ENCODE peak calls at places on chromosomes 12 and 14, in eight cellular contexts. U is testis, S is stomach, M is coronary artery, F is A549, H is OCI-LY7, L is NB4, Z is dorsolateral prefrontal cortex. Q is an unnamed sample.

GRCh38 chr12:107491856-107492255 is 193.7 kb upstream of the PWP1 start:
- DNase-seq in H (no peak), F (no peak), U (no peak), L (peak), Z (no peak), M (no peak), S (no peak), Q (no peak)

GRCh38 chr14:104803916-104804371 is 3.0 kb downstream of the ZBTB42 start:
- DNase-seq in H (no peak), F (no peak), M (no peak), S (no peak), L (peak), Z (no peak), U (no peak), Q (no peak)

GRCh38 chr12:125210104-125210755 is 145.0 kb downstream of the AACS start:
- DNase-seq in U (no peak), F (no peak), Z (no peak), L (no peak), S (no peak), H (no peak), M (no peak), Q (no peak)

GRCh38 chr14:83520837-83521236 is 1987.2 kb upstream of the SEL1L start:
- DNase-seq in F (no peak), M (no peak), S (no peak), U (no peak), Z (no peak), L (no peak), H (no peak), Q (peak)

GRCh38 chr12:91109148-91109564 is 2.1 kb downstream of the LUM start:
- DNase-seq in Z (peak), F (no peak), M (no peak), L (peak), S (peak), U (peak), H (peak), Q (peak)

GRCh38 chr14:92930737-92931602 is 8.0 kb downstream of the CHGA start:
- DNase-seq in Z (no peak), F (no peak), U (peak), H (no peak), M (no peak), L (no peak), S (no peak), Q (no peak)

GRCh38 chr12:27900920-27901879 is 71.3 kb downstream of the PTHLH start:
- DNase-seq in S (no peak), F (no peak), Z (no peak), M (no peak), H (no peak), L (peak), U (no peak), Q (no peak)

GRCh38 chr12:52335598-52336262 is 14.5 kb upstream of the KRT83 start:
- DNase-seq in H (no peak), M (no peak), Z (no peak), U (no peak), L (no peak), S (peak), F (no peak), Q (no peak)

GRCh38 chr14:95332641-95333040 is 12.9 kb upstream of the CLMN start:
- DNase-seq in H (no peak), M (peak), U (no peak), S (no peak), F (no peak), Z (no peak), L (no peak), Q (no peak)

GRCh38 chr12:6383572-6384498 is at the start of gene LTBR:
- DNase-seq in U (peak), F (peak), Z (peak), M (peak), L (peak), S (peak), H (no peak), Q (peak)

GRCh38 chr12:29153231-29153630 is 4.2 kb downstream of the FAR2 start:
- DNase-seq in H (peak), L (peak), Z (no peak), M (no peak), F (no peak), U (no peak), S (no peak), Q (no peak)

GRCh38 chr14:77026166-77026929 is 2.2 kb downstream of the IRF2BPL start:
- DNase-seq in U (no peak), S (peak), F (no peak), Z (no peak), L (no peak), M (no peak), H (no peak), Q (no peak)

GRCh38 chr14:21940887-21941855 is 267.6 kb upstream of the OR4E1 start:
- DNase-seq in F (peak), H (peak), L (peak), U (peak), S (no peak), Z (no peak), M (no peak), Q (no peak)

GRCh38 chr12:40921563-40922163 is 229.4 kb downstream of the CNTN1 start:
- DNase-seq in S (no peak), M (no peak), H (peak), L (peak), U (no peak), F (no peak), Z (no peak), Q (peak)

GRCh38 chr12:105279460-105280056 is 43.6 kb upstream of the APPL2 start:
- DNase-seq in Z (peak), S (peak), F (no peak), H (peak), M (no peak), U (no peak), L (peak), Q (peak)

GRCh38 chr12:105278043-105278697 is 42.2 kb upstream of the APPL2 start:
- DNase-seq in L (peak), Z (no peak), S (peak), M (no peak), U (peak), F (peak), H (peak), Q (peak)

GRCh38 chr12:105280966-105281693 is 45.2 kb upstream of the APPL2 start:
- DNase-seq in M (no peak), L (no peak), U (no peak), F (no peak), Z (no peak), H (no peak), S (peak), Q (no peak)

GRCh38 chr12:105285378-105285777 is 45.1 kb upstream of the C12orf75 start:
- DNase-seq in M (no peak), L (no peak), S (no peak), U (no peak), H (no peak), F (no peak), Z (no peak), Q (no peak)

DNA sequence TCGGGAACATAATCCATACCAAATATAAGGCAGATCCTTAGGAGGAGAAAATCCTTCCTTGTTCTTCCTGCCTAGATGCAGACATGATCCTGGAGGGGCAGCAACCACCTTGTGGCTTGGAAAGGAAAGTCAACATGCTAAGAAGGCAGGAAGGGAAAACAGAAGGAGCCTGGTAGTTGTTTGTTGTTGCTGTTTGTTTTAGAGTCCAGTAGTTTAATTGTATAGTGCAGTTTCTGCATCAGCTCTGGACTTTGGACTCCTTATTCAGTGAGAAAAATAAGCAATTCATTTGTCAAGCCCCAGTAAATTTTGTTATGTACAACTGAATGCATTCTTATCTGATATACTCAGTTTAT is 45.7 kb upstream of the APPL2 start:
- DNase-seq in Z (no peak), U (no peak), S (peak), H (no peak), M (no peak), L (no peak), F (peak), Q (no peak)
- TF ChIP-seq CTCF in Z (no peak), U (no peak), S (no peak), H (no peak), M (no peak), L (no peak), F (no peak), Q (no peak)

GRCh38 chr12:54765652-54766051 is 88.7 kb upstream of the MUCL1 start:
- DNase-seq in U (no peak), S (no peak), M (no peak), L (no peak), Z (no peak), F (no peak), H (no peak), Q (no peak)

GRCh38 chr12:54762390-54762789 is 91.9 kb upstream of the MUCL1 start:
- DNase-seq in F (no peak), H (no peak), U (no peak), S (no peak), L (no peak), M (no peak), Z (no peak), Q (no peak)

DNA sequence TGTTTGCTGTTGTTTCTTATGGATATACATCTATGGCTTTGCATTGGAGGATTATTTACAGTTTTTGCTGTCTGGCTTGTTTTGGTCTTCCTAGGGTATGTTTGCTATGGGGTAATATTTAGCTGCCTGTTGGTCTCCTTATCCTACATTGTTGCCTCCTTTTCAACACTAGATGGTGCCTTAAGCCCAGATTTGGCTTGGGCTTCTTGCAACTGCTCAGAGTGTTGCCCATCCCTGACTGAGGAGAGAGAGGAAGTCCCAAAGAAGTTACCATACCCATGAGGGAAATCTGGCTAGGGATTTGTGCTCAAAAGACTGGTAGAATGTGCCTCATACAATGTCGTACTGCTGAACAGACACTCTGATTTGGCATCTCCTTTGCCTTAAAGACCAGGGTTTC is 94.6 kb upstream of the MUCL1 start:
- DNase-seq in L (peak), M (no peak), S (no peak), U (peak), Z (no peak), H (peak), F (no peak), Q (peak)
- TF ChIP-seq CTCF in L (peak), M (no peak), S (no peak), U (no peak), Z (peak), H (peak), F (peak), Q (peak)

GRCh38 chr14:88929656-88930436 is 105.4 kb downstream of the TTC8 start:
- DNase-seq in Z (no peak), F (no peak), L (peak), U (no peak), H (no peak), S (no peak), M (no peak), Q (no peak)
- TF ChIP-seq CTCF in Z (no peak), F (no peak), L (peak), U (no peak), H (no peak), S (no peak), M (no peak), Q (peak)

DNA sequence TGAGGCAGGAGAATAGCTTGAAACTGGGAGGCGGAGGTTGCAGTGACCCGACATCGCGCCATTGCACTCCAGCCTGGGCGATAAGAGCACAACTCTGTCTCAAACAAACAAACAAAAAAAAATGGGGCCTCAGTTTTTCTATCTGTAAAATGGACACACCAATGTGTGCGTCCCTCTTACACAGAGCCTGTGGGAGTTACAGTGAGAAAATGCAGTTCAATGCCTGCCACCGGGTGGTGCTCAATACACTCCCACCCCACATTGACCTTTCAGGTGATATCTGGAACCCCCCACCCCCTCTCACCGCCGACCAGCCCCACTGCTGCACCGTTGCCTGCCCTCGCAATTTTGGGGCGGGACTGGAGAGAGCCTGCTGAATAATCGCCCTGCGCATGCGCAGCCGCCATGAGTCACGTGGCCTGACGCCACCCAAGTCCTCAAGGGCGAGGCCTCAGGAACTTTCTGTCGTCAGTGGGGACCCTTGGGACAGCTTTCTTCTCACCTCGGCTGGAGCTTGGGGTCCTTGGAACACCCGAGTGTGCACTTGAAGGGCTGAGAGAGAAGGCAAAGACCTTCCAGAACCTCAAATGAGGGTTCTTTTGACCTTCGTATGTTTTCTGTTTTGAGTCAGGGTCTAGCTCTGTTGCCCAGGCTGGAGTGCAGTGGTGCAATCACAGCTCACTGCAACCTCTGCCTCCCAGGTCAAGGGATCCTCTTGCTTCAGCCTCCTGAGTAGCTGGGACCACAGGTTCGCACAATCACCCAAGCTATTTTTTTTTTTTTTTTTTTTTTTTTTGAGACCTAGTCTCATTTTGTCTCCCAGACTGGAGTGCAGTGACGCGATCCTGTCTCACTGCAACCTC is 14.6 kb upstream of the CABP1 start:
- DNase-seq in M (no peak), U (peak), Z (no peak), L (peak), F (peak), S (no peak), H (peak), Q (no peak)
- TF ChIP-seq CTCF in M (no peak), U (no peak), Z (no peak), L (peak), F (peak), S (no peak), H (peak), Q (peak)

DNA sequence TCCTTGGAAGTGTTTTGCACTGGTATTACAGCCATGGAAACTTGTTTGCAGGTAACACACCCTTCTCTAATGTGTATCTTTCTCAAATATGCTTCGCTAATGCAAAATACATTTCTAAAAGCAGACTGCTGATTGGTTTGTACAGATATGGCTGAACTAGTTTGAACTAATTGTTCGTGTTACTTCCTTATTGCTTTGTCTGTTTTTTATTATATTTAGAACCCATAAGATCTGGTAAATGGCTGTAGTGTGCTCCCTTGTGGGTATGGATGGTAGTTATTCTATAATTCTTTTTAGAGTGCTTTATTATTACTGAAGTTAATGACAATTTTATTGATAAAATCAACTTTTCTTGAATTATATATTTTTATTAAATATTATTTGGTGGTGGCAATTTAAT is 53.0 kb downstream of the ATF7IP start:
- DNase-seq in L (no peak), M (no peak), S (no peak), Z (no peak), U (no peak), F (no peak), H (no peak), Q (peak)
- TF ChIP-seq CTCF in L (no peak), M (no peak), S (no peak), Z (peak), U (no peak), F (no peak), H (peak), Q (peak)

GRCh38 chr14:68710776-68711175 is 82.1 kb downstream of the ZFP36L1 start:
- DNase-seq in L (no peak), Z (no peak), M (peak), U (no peak), F (no peak), S (no peak), H (no peak), Q (no peak)
- TF ChIP-seq CTCF in L (no peak), Z (no peak), M (no peak), U (no peak), F (no peak), S (no peak), H (peak), Q (no peak)

DNA sequence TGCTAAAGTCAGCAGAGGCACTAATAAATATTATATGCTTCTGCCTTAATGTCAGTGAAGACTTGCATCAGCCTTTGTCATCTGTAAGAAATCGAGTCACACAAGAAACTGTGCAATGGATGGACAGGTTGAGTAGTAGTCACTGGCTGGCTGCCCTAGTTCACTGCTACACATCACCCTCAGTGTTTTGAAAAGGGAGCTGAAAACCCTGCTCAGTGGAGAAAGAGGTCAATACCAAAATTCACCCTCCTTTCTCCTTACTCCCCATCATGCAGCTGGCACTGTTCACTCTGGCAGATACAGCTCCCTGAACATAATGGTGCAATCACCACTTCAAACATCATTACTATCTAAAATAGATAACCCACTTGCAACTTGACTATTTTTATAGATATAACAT is 6.6 kb downstream of the ANKS1B start:
- DNase-seq in H (no peak), M (no peak), U (no peak), F (no peak), L (no peak), S (no peak), Z (no peak), Q (no peak)
- TF ChIP-seq CTCF in H (no peak), M (no peak), U (no peak), F (no peak), L (no peak), S (no peak), Z (no peak), Q (no peak)

GRCh38 chr12:129186952-129187351 is 333.7 kb downstream of the GLT1D1 start:
- DNase-seq in S (no peak), H (peak), Z (no peak), U (no peak), F (peak), M (no peak), L (peak), Q (no peak)
- TF ChIP-seq CTCF in S (no peak), H (peak), Z (no peak), U (no peak), F (no peak), M (no peak), L (peak), Q (no peak)

GRCh38 chr14:30770376-30770775 is 104.0 kb upstream of the COCH start:
- DNase-seq in H (no peak), S (no peak), M (no peak), F (no peak), U (no peak), Z (no peak), L (no peak), Q (no peak)
- TF ChIP-seq CTCF in H (no peak), S (no peak), M (no peak), F (no peak), U (no peak), Z (no peak), L (no peak), Q (no peak)

GRCh38 chr14:90558041-90558982 is 161.5 kb downstream of the CALM1 start:
- DNase-seq in Z (no peak), H (no peak), M (no peak), F (no peak), L (no peak), S (peak), U (no peak), Q (no peak)

GRCh38 chr14:90556050-90556477 is 159.2 kb downstream of the CALM1 start:
- DNase-seq in M (no peak), U (peak), Z (peak), S (peak), F (no peak), L (no peak), H (no peak), Q (no peak)

GRCh38 chr14:90555126-90556049 is 158.6 kb downstream of the CALM1 start:
- DNase-seq in F (no peak), L (no peak), M (no peak), Z (no peak), H (no peak), S (no peak), U (no peak), Q (no peak)

GRCh38 chr14:90557516-90557915 is 160.7 kb downstream of the CALM1 start:
- DNase-seq in H (no peak), S (no peak), Z (no peak), L (no peak), F (no peak), M (no peak), U (no peak), Q (no peak)

DNA sequence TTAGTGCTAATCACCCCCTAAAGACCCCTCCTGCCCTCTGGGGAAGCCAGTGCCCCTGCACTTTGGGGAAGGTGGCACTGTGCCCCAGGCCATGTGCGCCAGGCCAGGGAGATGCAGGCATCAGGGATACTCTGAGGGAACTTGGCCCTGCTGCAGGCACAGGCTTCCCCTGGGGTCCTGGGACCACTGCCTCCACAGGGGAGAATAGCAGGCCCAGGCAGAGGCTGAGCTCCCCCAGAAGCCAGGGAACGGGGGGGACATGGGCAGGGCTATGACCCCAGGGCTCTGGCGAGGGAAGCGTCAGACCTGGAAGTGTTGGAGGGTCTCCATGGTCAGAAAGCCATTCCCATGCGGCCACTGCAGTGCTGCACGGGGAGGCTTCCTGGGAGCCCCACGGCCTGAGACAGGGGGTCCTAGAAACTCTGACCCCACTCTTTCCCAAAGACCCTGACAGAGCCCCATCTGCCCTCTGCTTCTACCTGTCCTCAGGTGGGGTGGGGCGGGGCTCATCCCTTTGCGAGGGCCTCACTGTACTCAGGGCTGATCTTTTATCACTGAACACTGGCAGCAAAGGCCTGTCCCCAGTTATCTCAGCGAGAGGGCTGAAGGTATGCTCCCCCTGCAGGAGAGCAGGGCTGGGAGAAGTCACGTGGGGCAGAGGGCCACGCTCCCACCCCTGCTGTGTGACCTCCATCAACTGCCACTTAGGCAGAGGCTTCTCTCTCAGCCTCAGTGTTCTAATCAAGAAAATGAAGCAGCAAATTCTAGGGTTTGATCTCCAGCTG is 160.0 kb downstream of the CALM1 start:
- DNase-seq in U (no peak), F (no peak), M (no peak), L (no peak), H (no peak), S (no peak), Z (no peak), Q (no peak)
- TF ChIP-seq CTCF in U (no peak), F (no peak), M (no peak), L (no peak), H (no peak), S (no peak), Z (no peak), Q (no peak)